ENCODE peak calls at places on chromosome 3, in eight cellular contexts. G is activated CD4-positive, alpha-beta T cell treated with anti-CD3 and anti-CD28 coated beads for 4 hours; W is HCEC 1CT; K is hypothalamus; O is NCI-H1092 treated with DMSO at 0.1 percent for 48 hours; P is NCI-H1417; X is M059J; F is activated naive CD8-positive, alpha-beta T cell treated with anti-CD3 and anti-CD28 coated beads, Interleukin-2, amount 50 U/mL, for 24 hours. A is an unnamed sample.

GRCh38 chr3:42501681-42502428 is 588 bp upstream of the VIPR1 start:
- DNase-seq in K (peak; percentile 20), O (peak; percentile 3), P (no peak), F (peak; percentile 69), W (no peak), X (peak; percentile 23), G (peak; percentile 53), A (peak; percentile 75)

GRCh38 chr3:121295966-121296365 is 249.8 kb downstream of the POLQ start:
- DNase-seq in W (peak; percentile 54), X (peak; percentile 10), G (no peak), O (no peak), P (no peak), F (no peak), K (no peak), A (no peak)

GRCh38 chr3:182971637-182972036 is 8.7 kb downstream of the DCUN1D1 start:
- DNase-seq in O (no peak), K (no peak), X (peak; percentile 50), P (no peak), F (no peak), G (no peak), W (no peak), A (no peak)

GRCh38 chr3:129358177-129359101 is 70.0 kb downstream of the EFCAB12 start:
- DNase-seq in F (no peak), W (no peak), X (no peak), G (no peak), P (no peak), K (no peak), O (no peak), A (no peak)

GRCh38 chr3:100482181-100482580 is 10.2 kb upstream of the TMEM45A start:
- DNase-seq in W (no peak), F (no peak), K (no peak), G (no peak), X (no peak), O (no peak), P (no peak), A (no peak)

GRCh38 chr3:45906681-45907220 is 20.4 kb downstream of the CCR9 start:
- DNase-seq in F (no peak), W (peak; percentile 76), G (no peak), K (no peak), P (no peak), O (no peak), X (peak; percentile 48), A (no peak)

GRCh38 chr3:118543823-118544222 is 490.8 kb downstream of the IGSF11 start:
- DNase-seq in P (no peak), F (no peak), G (no peak), W (no peak), X (no peak), K (no peak), O (no peak), A (no peak)

GRCh38 chr3:170721563-170721962 is 135.7 kb upstream of the SLC7A14 start:
- DNase-seq in F (no peak), K (no peak), X (peak; percentile 74), O (no peak), W (no peak), P (no peak), G (no peak), A (no peak)

GRCh38 chr3:18124501-18124900 is 300.6 kb downstream of the SATB1 start:
- DNase-seq in K (no peak), W (peak; percentile 60), O (no peak), F (no peak), G (no peak), X (peak; percentile 81), P (no peak), A (no peak)

GRCh38 chr3:122890077-122890484 is 95.2 kb downstream of the SLC49A4 start:
- DNase-seq in G (no peak), O (no peak), P (no peak), W (no peak), K (peak; percentile 34), F (no peak), X (peak; percentile 10), A (no peak)

GRCh38 chr3:138197058-138197457 is 10.0 kb downstream of the ARMC8 start:
- DNase-seq in W (peak; percentile 27), K (no peak), G (no peak), P (no peak), O (no peak), X (peak; percentile 49), F (no peak), A (no peak)

GRCh38 chr3:25259871-25260270 is 168.2 kb upstream of the RARB start:
- DNase-seq in P (no peak), W (no peak), K (no peak), G (no peak), F (no peak), O (no peak), X (peak; percentile 22), A (no peak)

GRCh38 chr3:52446631-52447511 is 2.0 kb upstream of the SEMA3G start:
- DNase-seq in W (peak; percentile 56), P (peak; percentile 51), O (peak; percentile 18), K (no peak), F (peak; percentile 80), X (peak; percentile 47), G (peak; percentile 76), A (peak; percentile 81)

GRCh38 chr3:134603480-134603879 is 47.3 kb downstream of the KY start:
- DNase-seq in F (no peak), O (no peak), P (no peak), X (no peak), K (no peak), W (no peak), G (no peak), A (no peak)

GRCh38 chr3:178223876-178224275 is 312.4 kb upstream of the KCNMB2 start:
- DNase-seq in X (no peak), P (no peak), G (no peak), K (no peak), W (no peak), F (no peak), O (no peak), A (no peak)

GRCh38 chr3:112811150-112811884 is 35.3 kb downstream of the CD200R1L start:
- DNase-seq in F (no peak), K (no peak), X (peak; percentile 79), P (no peak), O (no peak), W (peak; percentile 64), G (no peak), A (no peak)

GRCh38 chr3:157865449-157865862 is 240.8 kb downstream of the SHOX2 start:
- DNase-seq in X (peak; percentile 14), O (no peak), K (no peak), G (peak; percentile 5), P (peak; percentile 11), W (peak; percentile 7), F (peak; percentile 45), A (peak; percentile 60)

GRCh38 chr3:74862501-74862900 is 248.0 kb upstream of the CNTN3 start:
- DNase-seq in O (no peak), G (no peak), K (no peak), W (no peak), F (no peak), X (no peak), P (no peak), A (no peak)

GRCh38 chr3:24145481-24145880 is 200.4 kb downstream of the NR1D2 start:
- DNase-seq in X (peak; percentile 12), G (no peak), W (no peak), O (no peak), P (no peak), F (no peak), K (no peak), A (no peak)

GRCh38 chr3:160369784-160370183 is 29.2 kb downstream of the IFT80 start:
- DNase-seq in G (no peak), X (no peak), P (no peak), O (no peak), K (no peak), F (no peak), W (no peak), A (no peak)

GRCh38 chr3:119019767-119020518 is 14.7 kb downstream of the IGSF11 start:
- DNase-seq in G (no peak), K (no peak), X (no peak), P (no peak), O (no peak), W (no peak), F (no peak), A (no peak)

GRCh38 chr3:170359178-170359704 is 1.7 kb downstream of the SKIL start:
- DNase-seq in X (no peak), F (no peak), P (no peak), G (no peak), O (no peak), W (no peak), K (no peak), A (no peak)

GRCh38 chr3:120559228-120560061 is 36.7 kb upstream of the NDUFB4 start:
- DNase-seq in W (peak; percentile 79), K (no peak), O (peak; percentile 79), F (peak; percentile 10), X (peak; percentile 97), G (no peak), P (peak; percentile 32), A (peak; percentile 12)

GRCh38 chr3:152357587-152357986 is 88.9 kb downstream of the MBNL1 start:
- DNase-seq in P (no peak), G (no peak), W (no peak), F (no peak), K (no peak), X (no peak), O (no peak), A (no peak)

GRCh38 chr3:84685467-84685866 is 273.3 kb upstream of the CADM2 start:
- DNase-seq in F (no peak), P (no peak), O (no peak), W (no peak), K (no peak), X (no peak), G (no peak), A (no peak)

GRCh38 chr3:25427155-25428002 is 684 bp upstream of the RARB start:
- DNase-seq in W (peak; percentile 3), P (no peak), F (no peak), G (no peak), O (no peak), K (no peak), X (peak; percentile 68), A (no peak)